ENCODE peak calls at places on chromosomes 16 and 17, in eight cellular contexts. One of them, this sample, is unnamed.

GRCh38 chr17:79950711-79951110 is 85.0 kb downstream of the TBC1D16 start:
- DNase-seq in fibroblast of the aortic adventitia: no peak
- DNase-seq in KG1: no peak
- DNase-seq in stimulated activated CD4-positive, alpha-beta T cell treated with anti-CD3 and anti-CD28 coated beads, Interleukin-4, amount 100 ng/mL, for 1 hour: no peak
- DNase-seq in HuH-7.5: no peak
- DNase-seq in SK-N-SH: no peak
- DNase-seq in stimulated activated naive CD4-positive, alpha-beta T cell: no peak
- DNase-seq in effector memory CD4-positive, alpha-beta T cell: no peak
- DNase-seq in this sample: peak

GRCh38 chr17:4073983-4074830 is 68.6 kb downstream of the ZZEF1 start:
- DNase-seq in fibroblast of the aortic adventitia: no peak
- DNase-seq in KG1: no peak
- DNase-seq in stimulated activated CD4-positive, alpha-beta T cell treated with anti-CD3 and anti-CD28 coated beads, Interleukin-4, amount 100 ng/mL, for 1 hour: no peak
- DNase-seq in HuH-7.5: no peak
- DNase-seq in SK-N-SH: no peak
- DNase-seq in stimulated activated naive CD4-positive, alpha-beta T cell: no peak
- DNase-seq in effector memory CD4-positive, alpha-beta T cell: no peak
- DNase-seq in this sample: no peak

GRCh38 chr16:84643180-84643583 is 5.1 kb upstream of the KLHL36 start:
- DNase-seq in fibroblast of the aortic adventitia: peak
- DNase-seq in KG1: no peak
- DNase-seq in stimulated activated CD4-positive, alpha-beta T cell treated with anti-CD3 and anti-CD28 coated beads, Interleukin-4, amount 100 ng/mL, for 1 hour: no peak
- DNase-seq in HuH-7.5: no peak
- DNase-seq in SK-N-SH: no peak
- DNase-seq in stimulated activated naive CD4-positive, alpha-beta T cell: no peak
- DNase-seq in effector memory CD4-positive, alpha-beta T cell: no peak
- DNase-seq in this sample: no peak

GRCh38 chr17:65914784-65915342 is 277.1 kb downstream of the CEP112 start:
- DNase-seq in fibroblast of the aortic adventitia: no peak
- DNase-seq in KG1: no peak
- DNase-seq in stimulated activated CD4-positive, alpha-beta T cell treated with anti-CD3 and anti-CD28 coated beads, Interleukin-4, amount 100 ng/mL, for 1 hour: no peak
- DNase-seq in HuH-7.5: no peak
- DNase-seq in SK-N-SH: no peak
- DNase-seq in stimulated activated naive CD4-positive, alpha-beta T cell: no peak
- DNase-seq in effector memory CD4-positive, alpha-beta T cell: no peak
- DNase-seq in this sample: no peak

GRCh38 chr16:84062734-84063640 is 20.4 kb upstream of the SLC38A8 start:
- DNase-seq in fibroblast of the aortic adventitia: peak
- DNase-seq in KG1: no peak
- DNase-seq in stimulated activated CD4-positive, alpha-beta T cell treated with anti-CD3 and anti-CD28 coated beads, Interleukin-4, amount 100 ng/mL, for 1 hour: peak
- DNase-seq in HuH-7.5: peak
- DNase-seq in SK-N-SH: peak
- DNase-seq in stimulated activated naive CD4-positive, alpha-beta T cell: peak
- DNase-seq in effector memory CD4-positive, alpha-beta T cell: peak
- DNase-seq in this sample: peak

GRCh38 chr17:8859029-8859803 is 8.3 kb downstream of the PIK3R6 start:
- DNase-seq in fibroblast of the aortic adventitia: no peak
- DNase-seq in KG1: no peak
- DNase-seq in stimulated activated CD4-positive, alpha-beta T cell treated with anti-CD3 and anti-CD28 coated beads, Interleukin-4, amount 100 ng/mL, for 1 hour: no peak
- DNase-seq in HuH-7.5: no peak
- DNase-seq in SK-N-SH: no peak
- DNase-seq in stimulated activated naive CD4-positive, alpha-beta T cell: no peak
- DNase-seq in effector memory CD4-positive, alpha-beta T cell: no peak
- DNase-seq in this sample: no peak

GRCh38 chr17:40069751-40070643 is 7.2 kb downstream of the THRA start:
- DNase-seq in fibroblast of the aortic adventitia: peak
- DNase-seq in KG1: no peak
- DNase-seq in stimulated activated CD4-positive, alpha-beta T cell treated with anti-CD3 and anti-CD28 coated beads, Interleukin-4, amount 100 ng/mL, for 1 hour: no peak
- DNase-seq in HuH-7.5: no peak
- DNase-seq in SK-N-SH: peak
- DNase-seq in stimulated activated naive CD4-positive, alpha-beta T cell: peak
- DNase-seq in effector memory CD4-positive, alpha-beta T cell: peak
- DNase-seq in this sample: peak

GRCh38 chr16:87416826-87417471 is 24.8 kb downstream of the MAP1LC3B start:
- DNase-seq in fibroblast of the aortic adventitia: peak
- DNase-seq in KG1: no peak
- DNase-seq in stimulated activated CD4-positive, alpha-beta T cell treated with anti-CD3 and anti-CD28 coated beads, Interleukin-4, amount 100 ng/mL, for 1 hour: peak
- DNase-seq in HuH-7.5: peak
- DNase-seq in SK-N-SH: peak
- DNase-seq in stimulated activated naive CD4-positive, alpha-beta T cell: peak
- DNase-seq in effector memory CD4-positive, alpha-beta T cell: no peak
- DNase-seq in this sample: no peak

GRCh38 chr17:37570527-37571093 is 38.6 kb downstream of the SYNRG start:
- DNase-seq in fibroblast of the aortic adventitia: peak
- DNase-seq in KG1: no peak
- DNase-seq in stimulated activated CD4-positive, alpha-beta T cell treated with anti-CD3 and anti-CD28 coated beads, Interleukin-4, amount 100 ng/mL, for 1 hour: peak
- DNase-seq in HuH-7.5: peak
- DNase-seq in SK-N-SH: peak
- DNase-seq in stimulated activated naive CD4-positive, alpha-beta T cell: no peak
- DNase-seq in effector memory CD4-positive, alpha-beta T cell: peak
- DNase-seq in this sample: peak

GRCh38 chr17:17840751-17841591 is 4.2 kb upstream of the SREBF1 start:
- DNase-seq in fibroblast of the aortic adventitia: peak
- DNase-seq in KG1: no peak
- DNase-seq in stimulated activated CD4-positive, alpha-beta T cell treated with anti-CD3 and anti-CD28 coated beads, Interleukin-4, amount 100 ng/mL, for 1 hour: no peak
- DNase-seq in HuH-7.5: no peak
- DNase-seq in SK-N-SH: no peak
- DNase-seq in stimulated activated naive CD4-positive, alpha-beta T cell: no peak
- DNase-seq in effector memory CD4-positive, alpha-beta T cell: no peak
- DNase-seq in this sample: peak